ENCODE peak calls at places on chromosome 1, in seven cellular contexts. One of them, this sample, is unnamed.

GRCh38 chr1:168636200-168636599 is 59.8 kb downstream of the XCL1 start:
- DNase-seq in endothelial cell: no peak
- DNase-seq in mesenchymal stem cell: no peak
- DNase-seq in activated CD4-positive, alpha-beta T cell treated with anti-CD3 and anti-CD28 coated beads, Interleukin-2, amount 50 U/mL, for 1 hour: no peak
- DNase-seq in Jurkat, Clone E6-1: no peak
- DNase-seq in cardiac muscle cell: no peak
- DNase-seq in T-helper 1 cell: no peak
- DNase-seq in this sample: no peak

GRCh38 chr1:11525516-11525915 is 46.6 kb downstream of the DISP3 start:
- DNase-seq in endothelial cell: no peak
- DNase-seq in mesenchymal stem cell: no peak
- DNase-seq in activated CD4-positive, alpha-beta T cell treated with anti-CD3 and anti-CD28 coated beads, Interleukin-2, amount 50 U/mL, for 1 hour: no peak
- DNase-seq in Jurkat, Clone E6-1: no peak
- DNase-seq in cardiac muscle cell: no peak
- DNase-seq in T-helper 1 cell: no peak
- DNase-seq in this sample: no peak

GRCh38 chr1:164589961-164590507 is 31.1 kb downstream of the PBX1 start:
- DNase-seq in endothelial cell: no peak
- DNase-seq in mesenchymal stem cell: no peak
- DNase-seq in activated CD4-positive, alpha-beta T cell treated with anti-CD3 and anti-CD28 coated beads, Interleukin-2, amount 50 U/mL, for 1 hour: no peak
- DNase-seq in Jurkat, Clone E6-1: no peak
- DNase-seq in cardiac muscle cell: no peak
- DNase-seq in T-helper 1 cell: no peak
- DNase-seq in this sample: no peak

GRCh38 chr1:230074762-230075161 is 7.7 kb downstream of the GALNT2 start:
- DNase-seq in endothelial cell: no peak
- DNase-seq in mesenchymal stem cell: no peak
- DNase-seq in activated CD4-positive, alpha-beta T cell treated with anti-CD3 and anti-CD28 coated beads, Interleukin-2, amount 50 U/mL, for 1 hour: no peak
- DNase-seq in Jurkat, Clone E6-1: no peak
- DNase-seq in cardiac muscle cell: no peak
- DNase-seq in T-helper 1 cell: no peak
- DNase-seq in this sample: no peak

GRCh38 chr1:212152869-212153268 is 117.3 kb downstream of the DTL start:
- DNase-seq in endothelial cell: no peak
- DNase-seq in mesenchymal stem cell: no peak
- DNase-seq in activated CD4-positive, alpha-beta T cell treated with anti-CD3 and anti-CD28 coated beads, Interleukin-2, amount 50 U/mL, for 1 hour: no peak
- DNase-seq in Jurkat, Clone E6-1: no peak
- DNase-seq in cardiac muscle cell: no peak
- DNase-seq in T-helper 1 cell: no peak
- DNase-seq in this sample: no peak

GRCh38 chr1:180168786-180169640 is 14.3 kb downstream of the QSOX1 start:
- DNase-seq in endothelial cell: peak
- DNase-seq in mesenchymal stem cell: peak
- DNase-seq in activated CD4-positive, alpha-beta T cell treated with anti-CD3 and anti-CD28 coated beads, Interleukin-2, amount 50 U/mL, for 1 hour: peak
- DNase-seq in Jurkat, Clone E6-1: no peak
- DNase-seq in cardiac muscle cell: peak
- DNase-seq in T-helper 1 cell: peak
- DNase-seq in this sample: no peak

GRCh38 chr1:195946500-195946899 is 661.7 kb downstream of the KCNT2 start:
- DNase-seq in endothelial cell: no peak
- DNase-seq in mesenchymal stem cell: no peak
- DNase-seq in activated CD4-positive, alpha-beta T cell treated with anti-CD3 and anti-CD28 coated beads, Interleukin-2, amount 50 U/mL, for 1 hour: no peak
- DNase-seq in Jurkat, Clone E6-1: no peak
- DNase-seq in cardiac muscle cell: no peak
- DNase-seq in T-helper 1 cell: no peak
- DNase-seq in this sample: no peak

GRCh38 chr1:204579681-204580080 is 63.5 kb downstream of the MDM4 start:
- DNase-seq in endothelial cell: no peak
- DNase-seq in mesenchymal stem cell: no peak
- DNase-seq in activated CD4-positive, alpha-beta T cell treated with anti-CD3 and anti-CD28 coated beads, Interleukin-2, amount 50 U/mL, for 1 hour: no peak
- DNase-seq in Jurkat, Clone E6-1: no peak
- DNase-seq in cardiac muscle cell: no peak
- DNase-seq in T-helper 1 cell: no peak
- DNase-seq in this sample: no peak

GRCh38 chr1:229079196-229079595 is 191.7 kb upstream of the RAB4A start:
- DNase-seq in endothelial cell: no peak
- DNase-seq in mesenchymal stem cell: no peak
- DNase-seq in activated CD4-positive, alpha-beta T cell treated with anti-CD3 and anti-CD28 coated beads, Interleukin-2, amount 50 U/mL, for 1 hour: no peak
- DNase-seq in Jurkat, Clone E6-1: no peak
- DNase-seq in cardiac muscle cell: no peak
- DNase-seq in T-helper 1 cell: no peak
- DNase-seq in this sample: no peak